ENCODE peak calls at places on chromosomes 5 and 9, in seven cellular contexts. S, J, P, O, F, A and C are unnamed samples.

GRCh38 chr5:122704247-122705036 is 70.4 kb upstream of the SNX2 start:
- DNase-seq in A (no peak), P (peak), S (peak), J (no peak), F (no peak), O (peak), C (no peak)

GRCh38 chr9:107872457-107873192 is 383.1 kb upstream of the KLF4 start:
- DNase-seq in P (no peak), A (no peak), S (no peak), J (peak), F (no peak), O (no peak), C (no peak)

GRCh38 chr5:143775258-143775657 is 36.7 kb upstream of the HMHB1 start:
- DNase-seq in S (peak), A (no peak), J (no peak), O (no peak), F (no peak), P (no peak), C (no peak)

GRCh38 chr5:113663879-113664278 is 150.4 kb downstream of the YTHDC2 start:
- DNase-seq in S (peak), F (no peak), J (peak), P (no peak), A (no peak), O (no peak), C (no peak)

GRCh38 chr5:136656811-136657210 is 291.5 kb upstream of the TRPC7 start:
- DNase-seq in O (no peak), A (no peak), P (no peak), S (no peak), J (no peak), F (no peak), C (no peak)

GRCh38 chr5:179294891-179295777 is 50.1 kb downstream of the ADAMTS2 start:
- DNase-seq in J (no peak), P (no peak), O (peak), A (no peak), F (no peak), S (no peak), C (no peak)

GRCh38 chr9:1837453-1838084 is 177.6 kb upstream of the SMARCA2 start:
- DNase-seq in S (peak), A (no peak), O (peak), F (no peak), J (peak), P (peak), C (no peak)

GRCh38 chr5:39194466-39195136 is 24.8 kb downstream of the FYB1 start:
- DNase-seq in O (no peak), F (no peak), J (no peak), A (no peak), P (no peak), S (peak), C (peak)

GRCh38 chr5:118435131-118435530 is 553.2 kb downstream of the DTWD2 start:
- DNase-seq in A (no peak), J (no peak), S (no peak), O (no peak), F (no peak), P (no peak), C (no peak)

GRCh38 chr9:88997646-88998045 is 6.4 kb downstream of the S1PR3 start:
- DNase-seq in F (no peak), P (no peak), A (peak), S (no peak), J (no peak), O (no peak), C (no peak)

GRCh38 chr9:69940668-69941067 is 103.0 kb upstream of the MAMDC2 start:
- DNase-seq in O (no peak), F (no peak), A (no peak), P (no peak), J (no peak), S (no peak), C (no peak)

GRCh38 chr5:167489202-167489601 is 802.2 kb upstream of the WWC1 start:
- DNase-seq in O (no peak), J (no peak), P (no peak), F (no peak), S (peak), A (no peak), C (no peak)

GRCh38 chr5:16418471-16418922 is 47.1 kb downstream of the ZNF622 start:
- DNase-seq in S (no peak), P (no peak), J (no peak), F (no peak), A (no peak), O (no peak), C (no peak)

GRCh38 chr5:74179183-74179582 is 461.3 kb downstream of the ENC1 start:
- DNase-seq in J (no peak), S (peak), A (no peak), P (no peak), O (peak), F (no peak), C (peak)

GRCh38 chr9:94921072-94921471 is 194.6 kb downstream of the AOPEP start:
- DNase-seq in P (no peak), O (no peak), S (peak), J (no peak), F (no peak), A (no peak), C (no peak)

GRCh38 chr9:135410831-135411473 is 68.6 kb upstream of the PPP1R26 start:
- DNase-seq in F (no peak), A (no peak), J (peak), P (no peak), S (peak), O (no peak), C (no peak)

GRCh38 chr5:82399111-82399510 is 121.0 kb upstream of the RPS23 start:
- DNase-seq in P (no peak), F (no peak), J (no peak), S (no peak), A (no peak), O (no peak), C (no peak)

GRCh38 chr9:83623634-83623991 is 670 bp downstream of the IDNK start:
- DNase-seq in F (no peak), J (no peak), S (peak), A (no peak), O (no peak), P (peak), C (no peak)

GRCh38 chr5:58113172-58113571 is 346.7 kb downstream of the PLK2 start:
- DNase-seq in O (no peak), P (no peak), S (no peak), F (no peak), J (no peak), A (no peak), C (no peak)

GRCh38 chr5:80055491-80056170 is 20.5 kb downstream of the THBS4 start:
- DNase-seq in F (no peak), J (peak), S (no peak), P (no peak), A (peak), O (no peak), C (no peak)